ENCODE peak calls at places on chromosomes 1 and 21, in eight cellular contexts. D is CD8-positive, alpha-beta T cell; H is IMR-90; F is lung; P is psoas muscle; U is esophagus squamous epithelium; Z is spleen; T is pancreas. R is an unnamed sample. For H3K4me1, the result is how much of the 10 kb centered on the place peaks cover.

GRCh38 chr1:60670313-60670712 is 412.0 kb upstream of the NFIA start:
- DNase-seq in D (no peak), H (no peak), F (no peak), P (no peak), U (no peak), Z (no peak), T (no peak), R (no peak)

GRCh38 chr1:43073490-43074230 is 98.4 kb downstream of the EBNA1BP2 start:
- DNase-seq in D (peak), H (peak), F (peak), P (peak), U (no peak), Z (peak), T (peak), R (peak)

GRCh38 chr1:109959974-109960744 is 24.4 kb upstream of the AHCYL1 start:
- DNase-seq in D (no peak), H (peak), F (no peak), P (no peak), U (no peak), Z (no peak), T (no peak), R (no peak)

GRCh38 chr1:218459878-218460277 is 114.7 kb downstream of the TGFB2 start:
- DNase-seq in D (no peak), H (peak), F (no peak), P (no peak), U (no peak), Z (no peak), T (no peak), R (no peak)

GRCh38 chr1:175162955-175163354 is 29.6 kb downstream of the KIAA0040 start:
- DNase-seq in D (no peak), H (no peak), F (no peak), P (no peak), U (no peak), Z (no peak), T (no peak), R (no peak)

GRCh38 chr1:231629132-231629531 is 2.5 kb downstream of the DISC1 start:
- DNase-seq in D (no peak), H (no peak), F (no peak), P (peak), U (no peak), Z (no peak), T (no peak), R (no peak)

GRCh38 chr1:161013591-161014513 is 7.1 kb downstream of the F11R start:
- DNase-seq in D (peak), H (peak), F (peak), P (peak), U (peak), Z (peak), T (peak), R (peak)

GRCh38 chr1:62175568-62176179 is 19.0 kb upstream of the L1TD1 start:
- DNase-seq in D (peak), H (peak), F (peak), P (no peak), U (no peak), Z (peak), T (no peak), R (no peak)

GRCh38 chr1:117695796-117696505 is 90.1 kb downstream of the TENT5C start:
- DNase-seq in D (no peak), H (peak), F (no peak), P (peak), U (no peak), Z (no peak), T (no peak), R (no peak)
- H3K4me1 ChIP-seq in D (under half), H (under half), F (under half), P (under half), U (under half), Z (under half), T (under half), R (under half)

DNA sequence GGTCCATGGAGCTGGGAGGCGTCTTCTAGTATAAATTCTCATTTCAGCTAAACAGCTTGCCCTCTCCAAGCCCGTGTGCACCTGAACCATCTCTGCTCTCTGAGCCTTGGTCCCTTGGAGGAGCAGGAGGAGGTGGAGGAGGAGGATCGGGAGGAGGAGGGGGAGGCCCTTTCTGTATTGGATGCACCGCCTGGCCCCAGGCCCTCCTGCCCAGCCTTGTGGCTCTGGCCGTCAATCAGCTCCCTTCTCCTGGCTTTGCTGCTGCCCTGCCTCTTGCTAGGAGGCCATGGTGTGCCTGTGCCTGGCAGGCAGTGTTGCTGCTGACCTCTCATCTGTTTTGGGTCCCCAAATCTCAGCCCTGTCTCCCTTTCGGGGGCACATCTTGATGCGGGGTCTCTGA is 9.0 kb downstream of the COL18A1 start:
- DNase-seq in D (no peak), H (no peak), F (no peak), P (peak), U (no peak), Z (peak), T (no peak), R (peak)
- H3K4me1 ChIP-seq in D (under half), H (under half), F (under half), P (under half), U (half or more), Z (under half), T (under half), R (half or more)

DNA sequence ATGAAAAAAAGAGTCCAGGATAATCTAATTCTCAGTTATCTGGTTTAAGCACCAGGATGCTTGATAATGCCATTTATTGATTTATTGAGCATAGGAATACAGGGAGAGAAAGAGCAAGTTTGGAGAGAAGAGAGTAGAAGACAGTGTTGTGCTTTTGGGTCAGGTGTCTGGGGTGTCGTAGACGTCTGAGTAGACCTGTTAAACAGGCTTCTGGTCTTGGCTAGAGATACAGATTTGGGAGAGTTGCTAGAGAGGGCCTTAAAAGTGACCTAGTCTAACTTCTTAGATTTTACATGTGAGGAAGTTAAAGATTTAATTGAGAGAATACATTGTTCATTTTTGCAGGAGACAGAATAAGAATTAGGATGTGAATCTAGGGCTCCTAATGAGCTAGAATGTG is 34.3 kb downstream of the CNST start:
- DNase-seq in D (no peak), H (no peak), F (no peak), P (no peak), U (no peak), Z (no peak), T (no peak), R (no peak)
- H3K4me1 ChIP-seq in D (under half), H (under half), F (under half), P (under half), U (half or more), Z (half or more), T (under half), R (under half)

DNA sequence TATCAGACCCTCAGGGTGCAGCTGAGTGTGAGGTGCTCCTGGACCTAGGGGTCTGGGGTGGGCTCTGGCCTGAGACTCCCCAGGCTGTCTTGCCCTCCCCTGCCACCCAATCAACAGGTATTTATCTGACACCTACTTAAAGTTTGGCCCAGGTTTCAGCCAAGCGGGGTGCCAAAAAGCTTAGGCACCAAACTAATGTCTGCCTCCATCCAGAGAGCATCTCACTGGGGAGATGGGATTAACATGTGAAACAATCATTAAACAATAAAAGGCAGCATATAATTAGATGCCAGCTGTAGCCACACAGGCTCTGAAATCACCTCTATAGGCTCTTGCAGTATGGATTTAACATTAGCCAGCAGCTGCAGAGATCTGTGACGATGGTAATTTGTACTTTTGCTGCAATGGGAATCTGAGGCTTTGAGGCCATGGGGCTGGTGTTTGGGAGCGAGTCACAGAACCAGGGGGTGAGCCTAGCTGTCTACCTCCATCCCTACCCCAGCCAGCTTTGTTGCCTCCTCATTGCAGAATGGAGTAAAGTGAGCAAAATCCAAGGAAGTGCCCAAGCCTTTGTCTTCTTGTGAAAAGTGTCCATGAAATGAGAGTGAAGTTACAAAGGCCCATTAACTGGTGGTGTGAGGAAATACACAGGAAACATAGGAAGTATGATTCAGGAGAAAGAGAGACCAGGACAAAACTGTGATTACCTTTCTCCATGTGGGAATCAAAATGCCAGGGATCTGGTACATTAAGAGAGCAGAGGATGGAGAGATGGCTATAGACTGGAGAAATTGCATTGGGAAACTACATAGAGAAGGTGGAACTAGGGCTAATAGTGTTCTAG is 36.1 kb downstream of the EIF2D start:
- DNase-seq in D (no peak), H (no peak), F (no peak), P (no peak), U (no peak), Z (no peak), T (no peak), R (no peak)
- H3K4me1 ChIP-seq in D (half or more), H (under half), F (under half), P (under half), U (half or more), Z (half or more), T (under half), R (under half)

GRCh38 chr21:33651965-33652680 is 9.8 kb downstream of the ITSN1 start:
- DNase-seq in D (no peak), H (no peak), F (no peak), P (no peak), U (no peak), Z (no peak), T (no peak), R (no peak)

GRCh38 chr21:33650929-33651505 is 8.7 kb downstream of the ITSN1 start:
- DNase-seq in D (no peak), H (peak), F (no peak), P (no peak), U (no peak), Z (no peak), T (no peak), R (no peak)

GRCh38 chr21:33657124-33657842 is 15.0 kb downstream of the ITSN1 start:
- DNase-seq in D (no peak), H (peak), F (no peak), P (no peak), U (no peak), Z (no peak), T (no peak), R (no peak)

GRCh38 chr21:33655591-33656221 is 13.4 kb downstream of the ITSN1 start:
- DNase-seq in D (no peak), H (peak), F (peak), P (no peak), U (no peak), Z (no peak), T (no peak), R (no peak)

DNA sequence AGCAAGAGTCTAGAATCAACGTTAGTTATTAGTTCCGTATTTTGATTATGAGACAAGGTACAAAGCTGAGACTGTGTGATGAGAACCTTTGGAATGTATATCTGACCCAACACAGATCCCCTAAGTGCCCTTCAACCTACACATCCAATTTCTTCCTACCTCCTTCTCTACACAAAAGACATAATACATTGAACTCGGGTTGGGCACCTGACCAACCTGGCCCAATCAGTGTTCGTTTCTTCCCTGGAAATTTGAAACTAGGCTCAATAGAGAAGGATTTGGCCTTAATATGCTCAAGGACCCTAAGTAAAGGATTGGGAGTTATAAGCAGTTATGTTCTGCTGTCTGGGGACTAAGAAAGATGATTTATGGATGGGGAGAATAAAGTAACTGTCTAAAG is 12.1 kb downstream of the ITSN1 start:
- DNase-seq in D (no peak), H (no peak), F (no peak), P (no peak), U (no peak), Z (no peak), T (no peak), R (no peak)
- H3K4me1 ChIP-seq in D (under half), H (under half), F (under half), P (under half), U (half or more), Z (half or more), T (under half), R (under half)

DNA sequence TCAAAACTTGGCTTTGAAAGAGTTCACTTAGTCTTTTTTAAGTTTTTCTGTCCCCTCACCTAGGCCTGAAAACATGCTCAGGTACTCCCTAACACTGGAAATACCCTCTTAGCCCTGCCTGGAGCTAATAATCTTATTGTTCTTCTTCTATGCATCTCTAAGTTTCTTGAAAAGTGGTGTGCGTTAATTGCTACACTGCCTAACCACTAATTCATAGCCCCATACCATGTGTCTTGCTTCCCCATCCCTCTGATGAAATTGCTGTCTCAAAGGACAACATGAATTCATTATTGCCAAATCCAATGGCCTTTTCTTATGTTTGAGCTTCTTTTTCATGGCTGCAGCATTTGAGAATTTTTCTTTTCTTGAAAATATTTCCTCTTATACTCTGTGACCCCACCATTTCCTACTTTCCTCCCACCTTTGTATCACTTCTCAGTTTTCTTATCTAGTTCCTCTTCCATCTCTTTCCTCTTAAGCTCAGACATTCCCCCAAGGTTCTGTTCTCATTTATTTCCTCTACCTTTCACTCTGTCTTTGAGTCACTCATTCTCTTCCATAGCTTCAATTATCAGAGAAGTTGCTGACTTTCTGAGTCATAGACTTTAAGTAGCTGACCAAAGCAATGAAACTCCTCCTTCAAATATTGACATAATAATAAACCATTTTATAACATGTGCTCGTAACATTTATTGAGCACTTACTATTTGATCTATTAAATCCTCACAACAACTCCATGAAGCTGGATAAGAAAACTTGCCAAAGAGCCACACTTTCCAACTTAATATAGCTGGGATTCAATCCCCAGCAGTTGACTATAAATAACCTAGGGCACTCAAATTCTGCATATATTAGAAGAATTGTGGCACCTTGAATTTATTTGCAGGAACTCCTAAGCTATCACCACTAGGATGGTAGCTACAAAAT is 35.5 kb upstream of the ATP6V1G3 start:
- DNase-seq in D (no peak), H (peak), F (no peak), P (no peak), U (no peak), Z (no peak), T (no peak), R (no peak)
- H3K4me1 ChIP-seq in D (under half), H (under half), F (under half), P (under half), U (under half), Z (under half), T (under half), R (under half)